ENCODE peak calls at places on chromosomes 3 and 15, in eight cellular contexts. R is body of pancreas, X is DND-41, W is choroid plexus epithelial cell, M is neural crest cell, C is BE2C, Q is HL-60, N is RWPE2. P is an unnamed sample.

GRCh38 chr3:23035927-23036640 is 167.0 kb upstream of the UBE2E2 start:
- DNase-seq in R (no peak), X (peak; percentile 9), W (no peak), M (no peak), C (no peak), Q (no peak), N (peak; percentile 66), P (no peak)

GRCh38 chr3:83926291-83926690 is 1032.5 kb upstream of the CADM2 start:
- DNase-seq in R (no peak), X (no peak), W (no peak), M (no peak), C (no peak), Q (no peak), N (no peak), P (no peak)

GRCh38 chr15:98568382-98569017 is 79.8 kb upstream of the IGF1R start:
- DNase-seq in R (no peak), X (no peak), W (peak; percentile 29), M (no peak), C (no peak), Q (no peak), N (no peak), P (no peak)

GRCh38 chr3:29245441-29245840 is 35.4 kb upstream of the RBMS3 start:
- DNase-seq in R (no peak), X (no peak), W (no peak), M (no peak), C (no peak), Q (no peak), N (no peak), P (no peak)

GRCh38 chr15:86690566-86690965 is 610.9 kb downstream of the AGBL1 start:
- DNase-seq in R (no peak), X (no peak), W (peak; percentile 0), M (no peak), C (no peak), Q (no peak), N (no peak), P (peak; percentile 13)

GRCh38 chr15:89358435-89358754 is 23.8 kb upstream of the POLG start:
- DNase-seq in R (no peak), X (peak; percentile 77), W (no peak), M (no peak), C (no peak), Q (no peak), N (no peak), P (peak; percentile 84)

GRCh38 chr15:69893863-69894262 is 203.9 kb downstream of the TLE3 start:
- DNase-seq in R (no peak), X (no peak), W (peak; percentile 78), M (peak; percentile 46), C (peak; percentile 87), Q (no peak), N (no peak), P (no peak)

GRCh38 chr15:65370885-65371284 is 6.9 kb downstream of the IGDCC3 start:
- DNase-seq in R (no peak), X (no peak), W (no peak), M (no peak), C (no peak), Q (no peak), N (peak; percentile 52), P (no peak)

GRCh38 chr3:13018561-13019242 is 54.5 kb downstream of the IQSEC1 start:
- DNase-seq in R (no peak), X (no peak), W (no peak), M (no peak), C (no peak), Q (no peak), N (no peak), P (no peak)

GRCh38 chr15:60635507-60636352 is 156.8 kb upstream of the ICE2 start:
- DNase-seq in R (no peak), X (no peak), W (peak; percentile 19), M (no peak), C (no peak), Q (peak; percentile 22), N (no peak), P (no peak)

GRCh38 chr3:10164546-10165393 is at the start of gene IRAK2:
- DNase-seq in R (peak; percentile 75), X (no peak), W (peak; percentile 60), M (peak; percentile 52), C (peak; percentile 52), Q (peak; percentile 39), N (peak; percentile 78), P (peak; percentile 69)

GRCh38 chr15:88738796-88739195 is 64.4 kb upstream of the ACAN start:
- DNase-seq in R (no peak), X (no peak), W (no peak), M (no peak), C (no peak), Q (no peak), N (no peak), P (no peak)

GRCh38 chr3:195035345-195036202 is 235.4 kb downstream of the XXYLT1 start:
- DNase-seq in R (no peak), X (peak; percentile 11), W (no peak), M (no peak), C (no peak), Q (no peak), N (no peak), P (no peak)
- TF ChIP-seq CTCF in R (no peak), X (peak; percentile 42), W (peak; percentile 40), M (no peak), C (peak; percentile 42), Q (no peak), N (no peak), P (no peak)

GRCh38 chr3:62589078-62589477 is 215.7 kb upstream of the FEZF2 start:
- DNase-seq in R (no peak), X (no peak), W (no peak), M (no peak), C (no peak), Q (no peak), N (no peak), P (no peak)
- TF ChIP-seq CTCF in R (no peak), X (no peak), W (peak; percentile 20), M (no peak), C (peak; percentile 20), Q (no peak), N (no peak), P (no peak)

DNA sequence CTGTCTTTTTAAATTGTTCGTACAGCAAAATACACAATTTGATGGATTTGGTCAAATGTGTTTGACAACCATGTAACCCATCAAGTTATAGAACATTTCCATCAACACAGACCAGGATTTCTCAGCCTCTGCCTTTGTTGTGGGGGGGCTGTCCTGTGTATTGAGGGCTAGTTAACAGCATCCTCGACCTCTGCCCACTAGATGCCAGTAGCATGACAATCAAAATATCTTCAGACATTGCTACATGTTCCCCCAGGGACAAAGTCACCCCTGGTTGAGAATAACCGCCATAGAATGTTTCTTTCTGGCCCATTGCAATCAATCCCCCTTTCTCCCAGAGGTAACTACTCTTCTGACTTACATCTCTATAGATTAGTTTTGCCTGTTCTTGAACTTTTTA is 310.1 kb upstream of the RGMA start:
- DNase-seq in R (no peak), X (no peak), W (no peak), M (no peak), C (no peak), Q (no peak), N (no peak), P (no peak)
- TF ChIP-seq CTCF in R (no peak), X (no peak), W (no peak), M (no peak), C (peak; percentile 23), Q (no peak), N (no peak), P (no peak)

GRCh38 chr3:179297971-179298725 is 24.7 kb upstream of the ZNF639 start:
- DNase-seq in R (no peak), X (no peak), W (peak; percentile 64), M (no peak), C (no peak), Q (no peak), N (no peak), P (no peak)
- TF ChIP-seq CTCF in R (no peak), X (no peak), W (no peak), M (no peak), C (no peak), Q (no peak), N (no peak), P (no peak)

GRCh38 chr3:140355481-140355880 is 322.4 kb upstream of the TRIM42 start:
- DNase-seq in R (no peak), X (no peak), W (no peak), M (no peak), C (no peak), Q (no peak), N (no peak), P (no peak)

GRCh38 chr3:140363801-140364200 is 314.1 kb upstream of the TRIM42 start:
- DNase-seq in R (peak; percentile 6), X (no peak), W (peak; percentile 18), M (no peak), C (no peak), Q (no peak), N (no peak), P (peak; percentile 56)

GRCh38 chr3:140358696-140359095 is 319.2 kb upstream of the TRIM42 start:
- DNase-seq in R (no peak), X (no peak), W (no peak), M (no peak), C (no peak), Q (no peak), N (no peak), P (no peak)

GRCh38 chr3:140359198-140359995 is 318.5 kb upstream of the TRIM42 start:
- DNase-seq in R (no peak), X (no peak), W (no peak), M (no peak), C (no peak), Q (no peak), N (no peak), P (no peak)

DNA sequence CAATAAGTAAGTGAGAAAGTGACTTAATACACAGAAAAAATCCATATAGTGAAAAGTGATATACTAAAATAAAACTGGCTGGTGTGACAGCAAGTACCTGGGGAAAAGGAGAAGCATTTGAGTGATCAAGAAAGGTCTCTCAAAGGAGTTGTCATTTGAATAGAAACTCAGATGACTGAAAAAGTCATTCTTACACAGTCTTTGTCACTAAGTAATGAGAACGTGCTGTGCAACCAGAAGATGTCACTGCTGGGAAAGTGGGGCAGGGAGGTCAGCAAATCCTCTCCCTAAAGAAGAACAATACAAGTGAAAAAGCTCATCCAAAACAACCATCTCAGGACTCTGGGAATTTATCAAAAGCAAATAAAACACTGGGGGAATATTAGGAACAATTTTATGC is 317.5 kb upstream of the TRIM42 start:
- DNase-seq in R (no peak), X (no peak), W (peak; percentile 6), M (no peak), C (no peak), Q (no peak), N (no peak), P (no peak)
- TF ChIP-seq CTCF in R (no peak), X (no peak), W (peak; percentile 19), M (no peak), C (peak; percentile 16), Q (no peak), N (peak; percentile 25), P (no peak)